ENCODE peak calls at places on chromosome 14, in four cellular contexts. Y, M, R and L are unnamed samples.

GRCh38 chr14:99025418-99025817 is 246.6 kb downstream of the BCL11B start:
- DNase-seq in R (no peak), M (no peak), Y (no peak), L (peak)

GRCh38 chr14:93369393-93370266 is 22.6 kb downstream of the COX8C start:
- DNase-seq in Y (peak), R (no peak), M (peak), L (no peak)

GRCh38 chr14:70714055-70714550 is 72.4 kb downstream of the TTC9 start:
- DNase-seq in M (peak), Y (no peak), R (peak), L (no peak)

GRCh38 chr14:28375295-28375694 is 391.3 kb upstream of the FOXG1 start:
- DNase-seq in R (no peak), M (no peak), Y (no peak), L (no peak)

GRCh38 chr14:105388110-105388951 is 10.0 kb upstream of the TEX22 start:
- DNase-seq in R (no peak), Y (no peak), M (no peak), L (no peak)

GRCh38 chr14:78319826-78320635 is 149.9 kb downstream of the NRXN3 start:
- DNase-seq in R (no peak), M (no peak), Y (no peak), L (no peak)

GRCh38 chr14:53570411-53571387 is 385.9 kb downstream of the BMP4 start:
- DNase-seq in Y (no peak), R (no peak), M (no peak), L (no peak)

GRCh38 chr14:68937790-68938514 is 41.1 kb downstream of the ACTN1 start:
- DNase-seq in Y (no peak), M (peak), R (no peak), L (no peak)

GRCh38 chr14:59116984-59117415 is 71.5 kb upstream of the DAAM1 start:
- DNase-seq in M (no peak), Y (no peak), R (no peak), L (no peak)

GRCh38 chr14:98899441-98899840 is 372.6 kb downstream of the BCL11B start:
- DNase-seq in Y (no peak), M (no peak), R (no peak), L (peak)

GRCh38 chr14:102321456-102322101 is 2.0 kb downstream of the ZNF839 start:
- DNase-seq in M (no peak), Y (no peak), R (no peak), L (no peak)

GRCh38 chr14:104131968-104132732 is 6.2 kb upstream of the KIF26A start:
- DNase-seq in M (no peak), R (no peak), Y (no peak), L (peak)

GRCh38 chr14:24367506-24368214 is at the start of gene NFATC4:
- DNase-seq in R (no peak), M (peak), Y (no peak), L (peak)

GRCh38 chr14:36785511-36785910 is 123.9 kb downstream of the PAX9 start:
- DNase-seq in M (no peak), R (no peak), Y (no peak), L (no peak)

GRCh38 chr14:103078420-103078749 is 5.6 kb upstream of the LBHD2 start:
- DNase-seq in M (peak), R (peak), Y (no peak), L (peak)

GRCh38 chr14:53412819-53413664 is 259.9 kb upstream of the DDHD1 start:
- DNase-seq in Y (no peak), M (no peak), R (no peak), L (no peak)

GRCh38 chr14:46686652-46687051 is 35.1 kb upstream of the RPL10L start:
- DNase-seq in M (no peak), Y (no peak), R (no peak), L (peak)

GRCh38 chr14:98721061-98721460 is 550.9 kb downstream of the BCL11B start:
- DNase-seq in Y (no peak), M (no peak), R (no peak), L (no peak)

GRCh38 chr14:52071675-52072074 is 2.8 kb upstream of the NID2 start:
- DNase-seq in M (no peak), R (no peak), Y (no peak), L (no peak)

GRCh38 chr14:59829941-59830734 is 40.4 kb downstream of the RTN1 start:
- DNase-seq in R (no peak), Y (no peak), M (no peak), L (no peak)

GRCh38 chr14:95039993-95040348 is 117.4 kb downstream of the DICER1 start:
- DNase-seq in M (no peak), R (no peak), Y (no peak), L (no peak)

GRCh38 chr14:52895000-52895399 is 55.9 kb downstream of the FERMT2 start:
- DNase-seq in Y (no peak), R (no peak), M (no peak), L (no peak)

GRCh38 chr14:75295491-75296338 is 17.1 kb downstream of the FOS start:
- DNase-seq in R (peak), Y (no peak), M (peak), L (peak)

GRCh38 chr14:93970967-93971634 is 5.3 kb downstream of the ASB2 start:
- DNase-seq in Y (no peak), R (peak), M (no peak), L (no peak)

GRCh38 chr14:98695809-98696208 is 576.2 kb downstream of the BCL11B start:
- DNase-seq in M (no peak), Y (no peak), R (no peak), L (no peak)

GRCh38 chr14:60485057-60485599 is 735 bp downstream of the C14orf39 start:
- DNase-seq in M (no peak), Y (no peak), R (no peak), L (no peak)

GRCh38 chr14:103488960-103489359 is 33.7 kb downstream of the CKB start:
- DNase-seq in R (no peak), M (no peak), Y (no peak), L (no peak)

DNA sequence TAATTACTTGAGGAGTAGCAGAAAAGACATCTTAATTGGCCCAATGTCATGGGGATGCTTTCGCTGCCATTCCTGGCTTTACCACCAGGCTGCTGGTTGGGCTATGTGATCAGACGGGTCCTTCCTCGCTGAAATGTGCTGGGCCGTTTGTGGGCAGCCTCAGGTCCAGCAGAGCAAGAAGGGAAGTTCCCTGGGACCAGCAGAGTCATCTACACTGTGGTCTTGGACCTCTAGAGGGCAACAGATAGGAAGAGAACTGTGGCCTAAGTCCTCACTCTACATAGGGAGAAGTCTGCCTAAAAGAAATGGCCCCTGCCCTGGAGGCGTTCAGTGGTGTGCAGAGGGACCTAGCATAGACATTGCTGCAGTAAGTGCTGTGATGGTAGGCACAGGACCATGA is 10.9 kb downstream of the EVL start:
- DNase-seq in R (no peak), M (no peak), Y (no peak), L (no peak)
- TF ChIP-seq CTCF in R (peak), M (no peak), Y (peak), L (peak)

DNA sequence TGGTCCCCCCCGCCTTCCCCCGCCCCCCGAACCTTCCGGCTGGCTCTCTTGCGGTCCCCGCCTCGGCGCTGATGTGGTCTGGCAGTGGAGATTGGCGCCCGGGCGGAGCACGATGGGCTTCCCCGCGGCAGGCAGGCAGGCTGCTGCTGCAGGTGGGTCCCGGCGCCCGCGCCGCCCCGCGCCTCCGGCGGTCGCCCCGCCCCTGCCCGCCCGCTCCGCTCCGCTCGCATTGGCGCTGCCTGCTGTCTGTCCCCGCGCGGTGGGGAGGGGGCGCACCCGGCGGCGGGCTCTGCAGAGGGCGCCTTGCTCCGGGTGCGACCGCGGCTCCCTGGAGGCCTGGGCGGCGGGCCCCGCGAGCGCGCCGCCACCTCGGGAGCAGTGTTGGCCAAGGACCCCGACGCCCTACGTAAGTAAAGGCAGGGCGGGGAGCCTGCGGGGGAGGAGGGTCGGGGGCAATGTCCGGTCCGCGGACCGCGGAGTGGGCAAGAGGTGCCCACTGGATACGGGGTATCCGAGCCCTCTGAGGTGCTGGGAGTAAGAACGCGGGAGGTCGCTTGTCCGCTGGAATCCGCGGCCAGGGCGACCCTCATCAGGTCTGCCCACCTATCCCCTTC is at the start of gene AKAP5:
- DNase-seq in R (peak), M (peak), Y (no peak), L (no peak)
- TF ChIP-seq CTCF in R (no peak), M (peak), Y (no peak), L (no peak)

GRCh38 chr14:38618514-38618913 is 362.6 kb upstream of the CLEC14A start:
- DNase-seq in Y (no peak), M (no peak), R (no peak), L (no peak)
- TF ChIP-seq CTCF in Y (no peak), M (no peak), R (no peak), L (no peak)

GRCh38 chr14:85391455-85391854 is 138.5 kb upstream of the FLRT2 start:
- DNase-seq in M (no peak), Y (no peak), R (no peak), L (no peak)
- TF ChIP-seq CTCF in M (no peak), Y (no peak), R (no peak), L (no peak)

DNA sequence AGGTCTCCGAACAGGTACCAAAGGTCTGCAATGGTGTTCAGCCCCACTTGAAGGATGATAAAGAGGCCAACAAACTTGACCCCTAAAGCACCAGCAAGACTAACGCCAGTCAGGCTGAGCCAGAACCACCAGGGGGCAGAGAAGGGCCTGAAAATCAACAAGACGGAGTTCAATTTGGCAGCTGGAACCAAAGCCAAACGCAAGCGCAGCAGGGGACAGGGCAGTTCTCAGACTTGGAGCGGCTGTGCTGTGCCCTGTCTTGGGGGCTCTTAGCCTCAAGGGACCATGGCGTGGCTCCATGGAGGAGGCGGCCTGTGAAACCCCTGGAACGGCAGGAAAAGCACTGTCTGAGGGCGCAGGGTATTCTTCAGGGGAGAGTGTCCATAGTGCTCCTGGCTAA is 19.6 kb downstream of the POMT2 start:
- DNase-seq in M (peak), R (peak), Y (no peak), L (peak)
- TF ChIP-seq CTCF in M (peak), R (peak), Y (peak), L (peak)

GRCh38 chr14:21978184-21978998 is 304.8 kb upstream of the OR4E1 start:
- DNase-seq in M (peak), R (peak), Y (no peak), L (no peak)
- TF ChIP-seq CTCF in M (peak), R (peak), Y (peak), L (peak)

DNA sequence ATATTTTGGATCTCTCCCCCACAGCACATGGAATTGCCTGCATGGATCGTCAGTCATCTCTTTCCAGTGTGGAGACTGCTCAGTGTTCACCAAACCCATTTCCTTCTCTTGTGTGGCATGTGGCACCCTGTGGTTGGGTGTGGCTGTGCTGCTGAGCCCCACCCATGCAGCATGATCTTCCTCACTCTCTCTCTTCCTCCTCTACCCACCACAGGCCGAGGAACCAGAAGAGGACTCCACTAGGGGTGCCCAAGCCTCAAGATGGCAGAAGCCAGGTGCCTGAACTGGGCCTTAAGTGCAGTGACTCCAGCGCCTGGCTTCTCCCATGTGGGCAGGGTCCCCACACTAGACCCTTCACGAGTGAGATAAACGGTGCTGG is 66.8 kb upstream of the GPR68 start:
- DNase-seq in Y (no peak), M (no peak), R (peak), L (no peak)
- TF ChIP-seq CTCF in Y (no peak), M (no peak), R (peak), L (no peak)